ENCODE peak calls at places on chromosome X, in four cellular contexts. T, S, B and M are unnamed samples.

GRCh38 chrX:40195368-40195767 is 97.6 kb upstream of the BCOR start:
- DNase-seq in B (no peak), S (no peak), T (no peak), M (no peak)

GRCh38 chrX:34880656-34881055 is 61.9 kb upstream of the FAM47B start:
- DNase-seq in S (no peak), B (no peak), T (no peak), M (no peak)

GRCh38 chrX:700936-701335 is 70.3 kb downstream of the SHOX start:
- DNase-seq in T (no peak), S (no peak), B (no peak), M (no peak)

GRCh38 chrX:85084770-85085393 is 81.2 kb downstream of the APOOL start:
- DNase-seq in S (peak; percentile 11), B (peak; percentile 23), T (no peak), M (peak; percentile 8)

GRCh38 chrX:47568656-47569295 is 7.8 kb downstream of the ARAF start:
- DNase-seq in T (peak; percentile 59), B (peak; percentile 43), S (peak; percentile 16), M (no peak)

GRCh38 chrX:46649421-46650260 is 76.1 kb downstream of the CHST7 start:
- DNase-seq in T (no peak), B (no peak), S (no peak), M (no peak)

GRCh38 chrX:38574858-38575257 is 13.5 kb downstream of the TSPAN7 start:
- DNase-seq in S (no peak), B (no peak), T (no peak), M (no peak)

GRCh38 chrX:154827624-154828408 is 6.6 kb downstream of the SMIM9 start:
- DNase-seq in S (no peak), T (no peak), B (no peak), M (peak; percentile 53)

GRCh38 chrX:49850028-49850427 is 20.9 kb downstream of the PAGE4 start:
- DNase-seq in S (no peak), T (no peak), B (no peak), M (no peak)

GRCh38 chrX:15594371-15594770 is 6.4 kb downstream of the ACE2 start:
- DNase-seq in T (no peak), S (no peak), B (no peak), M (no peak)

GRCh38 chrX:75301060-75301459 is 27.2 kb downstream of the UPRT start:
- DNase-seq in T (no peak), S (no peak), B (no peak), M (no peak)

GRCh38 chrX:34365482-34365881 is 233.4 kb upstream of the FAM47A start:
- DNase-seq in B (no peak), S (no peak), T (no peak), M (no peak)

GRCh38 chrX:47941423-47941822 is 62.4 kb downstream of the ZNF182 start:
- DNase-seq in B (no peak), S (no peak), T (no peak), M (no peak)

GRCh38 chrX:25968920-25969319 is 169.2 kb upstream of the MAGEB18 start:
- DNase-seq in B (peak; percentile 4), S (peak; percentile 0), T (peak; percentile 78), M (no peak)

GRCh38 chrX:55132416-55132815 is 43.6 kb downstream of the PAGE2 start:
- DNase-seq in T (no peak), B (no peak), S (no peak), M (no peak)

GRCh38 chrX:18424482-18425198 is 768 bp upstream of the CDKL5 start:
- DNase-seq in B (no peak), T (no peak), S (no peak), M (no peak)

GRCh38 chrX:10922158-10922557 is 189.0 kb upstream of the HCCS start:
- DNase-seq in T (no peak), B (no peak), S (peak; percentile 1), M (no peak)

GRCh38 chrX:135302269-135302873 is 6.9 kb upstream of the ETDC start:
- DNase-seq in T (peak; percentile 41), S (no peak), B (no peak), M (no peak)

GRCh38 chrX:136646602-136647239 is 1.2 kb upstream of the CD40LG start:
- DNase-seq in B (no peak), S (no peak), T (no peak), M (no peak)

GRCh38 chrX:147738260-147738659 is 173.5 kb upstream of the FMR1 start:
- DNase-seq in S (no peak), T (no peak), B (no peak), M (no peak)

GRCh38 chrX:108516184-108516583 is 76.5 kb downstream of the COL4A5 start:
- DNase-seq in T (no peak), S (peak; percentile 89), B (no peak), M (no peak)

GRCh38 chrX:55135171-55135570 is 46.4 kb downstream of the PAGE2 start:
- DNase-seq in T (peak; percentile 39), B (peak; percentile 26), S (peak; percentile 39), M (no peak)

GRCh38 chrX:6505960-6506359 is 29.0 kb downstream of the VCX3A start:
- DNase-seq in B (no peak), T (no peak), S (no peak), M (no peak)

GRCh38 chrX:152231106-152231505 is 92.7 kb upstream of the MAGEA10 start:
- DNase-seq in S (no peak), B (no peak), T (no peak), M (no peak)

GRCh38 chrX:68186552-68187262 is 246.6 kb downstream of the OPHN1 start:
- DNase-seq in B (no peak), T (no peak), S (no peak), M (no peak)

GRCh38 chrX:149506349-149506748 is 1.2 kb upstream of the IDS start:
- DNase-seq in B (no peak), T (no peak), S (no peak), M (no peak)

GRCh38 chrX:10111364-10112148 is 45.2 kb upstream of the CLCN4 start:
- DNase-seq in B (no peak), T (no peak), S (peak; percentile 32), M (peak; percentile 59)

GRCh38 chrX:97563531-97564133 is 679.9 kb downstream of the RPA4 start:
- DNase-seq in T (no peak), S (peak; percentile 9), B (no peak), M (peak; percentile 66)

GRCh38 chrX:68676340-68676739 is 28.9 kb downstream of the STARD8 start:
- DNase-seq in S (no peak), B (no peak), T (no peak), M (no peak)

GRCh38 chrX:120672841-120673530 is 43.1 kb upstream of the C1GALT1C1 start:
- DNase-seq in B (no peak), T (no peak), S (no peak), M (no peak)

GRCh38 chrX:120671963-120672362 is 42.1 kb upstream of the C1GALT1C1 start:
- DNase-seq in S (no peak), B (no peak), T (no peak), M (no peak)

GRCh38 chrX:120672389-120672788 is 42.5 kb upstream of the C1GALT1C1 start:
- DNase-seq in T (no peak), S (peak; percentile 18), B (peak; percentile 9), M (no peak)

GRCh38 chrX:120664081-120664480 is 34.2 kb upstream of the C1GALT1C1 start:
- DNase-seq in T (no peak), S (peak; percentile 7), B (no peak), M (no peak)

GRCh38 chrX:120668357-120668756 is 38.5 kb upstream of the C1GALT1C1 start:
- DNase-seq in T (no peak), B (no peak), S (no peak), M (no peak)
- H3K9ac ChIP-seq in T (no peak overlapping the region), B (no peak overlapping the region), S (no peak overlapping the region), M (no peak overlapping the region)

DNA sequence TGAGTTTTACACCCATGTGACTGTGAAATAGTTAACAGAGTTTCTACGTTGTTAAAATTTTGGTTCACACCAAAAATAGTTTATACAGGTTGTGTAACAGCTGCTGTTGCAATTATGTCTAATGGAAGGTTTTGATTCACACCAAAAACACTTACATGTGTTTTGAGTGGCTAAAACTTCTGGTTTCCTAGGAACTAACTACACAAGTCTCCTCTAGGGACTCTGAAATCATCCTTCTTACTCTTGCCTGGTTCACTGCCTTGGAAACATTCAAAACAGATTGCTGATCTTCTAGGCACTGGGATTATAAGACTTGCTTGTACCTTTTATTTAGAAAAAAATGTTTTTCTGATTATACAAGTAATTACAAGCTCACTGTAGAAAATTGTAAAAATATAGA is 14.9 kb upstream of the MORC4 start:
- DNase-seq in B (no peak), T (no peak), S (no peak), M (no peak)
- TF ChIP-seq BRCA1 in B (no peak), T (no peak), S (no peak), M (no peak)

DNA sequence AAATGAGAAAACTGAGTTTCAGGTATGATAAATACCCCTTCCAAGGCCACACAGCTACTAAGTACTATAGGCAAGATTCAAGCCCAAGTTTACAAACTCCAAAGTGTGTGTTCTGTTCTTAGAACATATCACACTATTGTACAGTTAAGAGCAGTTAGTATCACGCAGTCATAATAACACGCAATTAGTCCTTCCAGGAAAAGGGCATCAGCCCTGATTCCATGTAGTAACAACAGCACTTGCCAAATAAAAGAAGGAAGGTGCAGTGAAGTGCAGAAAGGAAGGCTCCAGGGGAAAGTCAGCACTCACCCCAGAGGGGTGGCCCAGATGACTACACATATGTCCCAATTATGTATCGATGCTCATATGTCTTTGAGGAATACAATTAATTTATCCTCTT is 4.4 kb downstream of the TASL start:
- DNase-seq in S (no peak), B (no peak), T (no peak), M (no peak)
- H3K9ac ChIP-seq in S (no peak overlapping the region), B (no peak overlapping the region), T (no peak overlapping the region), M (peak overlapping the region; percentile 30)

GRCh38 chrX:129769467-129770154 is 10.1 kb upstream of the SASH3 start:
- DNase-seq in S (no peak), B (no peak), T (no peak), M (peak; percentile 73)

GRCh38 chrX:129768586-129769466 is 10.9 kb upstream of the SASH3 start:
- DNase-seq in S (peak; percentile 47), B (no peak), T (no peak), M (no peak)

GRCh38 chrX:129773649-129774458 is 5.9 kb upstream of the SASH3 start:
- DNase-seq in S (peak; percentile 80), T (no peak), B (no peak), M (no peak)

GRCh38 chrX:129771266-129771995 is 8.3 kb upstream of the SASH3 start:
- DNase-seq in B (no peak), T (no peak), S (no peak), M (no peak)

GRCh38 chrX:129772796-129773431 is 6.8 kb upstream of the SASH3 start:
- DNase-seq in B (no peak), S (no peak), T (no peak), M (peak; percentile 91)
- TF ChIP-seq BRCA1 in B (no peak), S (no peak), T (no peak), M (no peak)

DNA sequence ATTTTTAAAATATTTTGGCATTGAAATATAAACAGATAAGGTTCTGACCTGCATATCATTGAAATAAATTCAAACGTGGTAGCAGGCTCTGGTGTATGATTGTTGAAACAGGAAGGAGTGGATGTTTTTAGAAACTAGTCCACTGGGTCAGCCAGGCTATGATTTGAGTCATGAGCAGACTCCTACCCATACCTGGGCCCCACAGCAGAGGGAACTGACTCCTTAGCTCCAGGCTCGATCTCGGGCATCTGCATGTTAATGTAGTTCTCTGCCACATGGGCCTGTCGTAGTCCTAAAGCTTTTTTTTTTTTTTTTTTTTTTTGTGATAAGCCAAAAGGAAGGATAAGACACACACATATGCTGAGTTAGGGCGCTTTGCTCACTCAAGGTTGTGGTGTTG is 27.1 kb downstream of the OFD1 start:
- DNase-seq in B (no peak), T (no peak), S (no peak), M (no peak)
- H3K9ac ChIP-seq in B (no peak overlapping the region), T (no peak overlapping the region), S (no peak overlapping the region), M (no peak overlapping the region)